ENCODE peak calls at places on chromosomes 13 and 19, in ten cellular contexts. Z, D, L, H, F, N, I, G, W and Y are unnamed samples. For H3K27me3 and H3K36me3, the result is how much of the 10 kb centered on the place peaks cover.

GRCh38 chr13:106499905-106500304 is 35.6 kb downstream of the EFNB2 start:
- DNase-seq in D (no peak), W (no peak), N (peak), G (no peak), H (no peak), F (no peak), L (no peak), Z (no peak), I (no peak), Y (no peak)

GRCh38 chr19:1668339-1669123 is 16.1 kb upstream of the TCF3 start:
- DNase-seq in H (no peak), Z (no peak), D (peak), L (no peak), G (no peak), I (no peak), W (peak), N (no peak), F (no peak), Y (peak)

GRCh38 chr13:66139701-66140100 is 1090.4 kb downstream of the PCDH9 start:
- DNase-seq in I (no peak), L (no peak), H (no peak), F (no peak), G (no peak), D (no peak), N (no peak), Z (no peak), W (no peak), Y (no peak)

GRCh38 chr19:45729774-45730388 is 815 bp downstream of the FBXO46 start:
- DNase-seq in Z (no peak), I (no peak), L (peak), H (no peak), G (no peak), F (no peak), N (no peak), D (peak), W (no peak), Y (peak)

GRCh38 chr19:46198756-46199155 is 30.8 kb upstream of the IGFL1 start:
- DNase-seq in Z (no peak), G (no peak), I (no peak), W (no peak), L (peak), D (no peak), F (no peak), N (peak), H (no peak), Y (no peak)

GRCh38 chr19:46924874-46925547 is 64.2 kb downstream of the ARHGAP35 start:
- DNase-seq in I (no peak), H (no peak), W (no peak), L (peak), D (no peak), Z (no peak), G (peak), N (no peak), F (peak), Y (no peak)

GRCh38 chr13:99464441-99464949 is 36.8 kb upstream of the TM9SF2 start:
- DNase-seq in H (no peak), D (no peak), L (no peak), F (no peak), Z (no peak), N (no peak), W (no peak), I (no peak), G (no peak), Y (peak)

GRCh38 chr13:100646030-100646673 is 28.4 kb downstream of the TMTC4 start:
- DNase-seq in I (no peak), G (no peak), D (peak), Z (no peak), F (no peak), W (peak), H (no peak), N (peak), L (peak), Y (no peak)

GRCh38 chr19:34232566-34233481 is 21.5 kb upstream of the GARRE1 start:
- DNase-seq in W (peak), N (peak), I (peak), L (peak), H (no peak), Z (peak), F (peak), D (no peak), G (no peak), Y (peak)

GRCh38 chr19:48806818-48807589 is 3.8 kb downstream of the BCAT2 start:
- DNase-seq in N (no peak), F (no peak), W (peak), D (peak), I (no peak), H (no peak), L (no peak), Z (peak), G (peak), Y (no peak)

DNA sequence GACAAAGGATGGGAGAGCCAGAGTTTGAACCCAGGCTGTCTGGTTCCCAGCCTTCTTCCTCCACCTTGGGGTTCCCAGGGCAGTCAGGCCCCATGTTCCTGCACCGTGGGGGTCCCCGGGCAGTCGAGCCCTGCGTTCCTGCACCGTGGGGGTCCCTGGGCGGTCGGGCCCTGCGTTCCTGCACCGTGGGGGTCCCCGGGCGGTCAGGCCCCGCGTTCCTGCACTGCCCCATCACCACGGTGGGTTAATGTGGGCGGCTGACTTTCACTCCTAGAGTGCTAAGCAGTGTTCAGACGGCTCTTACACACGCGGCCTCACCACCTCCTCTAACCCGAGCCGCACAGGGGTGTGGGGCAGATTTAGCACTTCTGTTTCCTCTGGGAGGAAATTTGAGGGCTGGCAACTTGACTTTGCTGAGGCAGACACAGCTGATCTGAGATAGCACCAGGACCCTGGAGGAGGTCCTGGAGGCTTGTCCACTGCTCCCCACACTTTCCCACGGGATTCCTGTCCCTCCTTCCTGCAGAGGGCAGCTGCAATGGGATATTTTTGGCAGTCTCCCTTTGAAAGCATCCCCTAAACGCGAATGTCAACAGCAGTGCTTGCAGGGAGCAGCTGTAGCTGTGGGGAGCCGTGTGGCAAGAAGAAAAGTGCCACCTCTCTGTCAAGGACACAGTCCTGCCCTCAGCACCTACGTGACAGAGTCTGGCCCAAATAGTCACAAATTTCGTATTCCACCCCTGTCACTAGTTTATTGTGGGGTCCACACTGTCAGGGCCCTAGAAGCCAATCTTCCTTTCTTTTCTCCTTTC is 239.4 kb downstream of the TEX29 start:
- DNase-seq in Z (no peak), I (no peak), F (no peak), N (no peak), L (no peak), G (no peak), D (no peak), H (no peak), W (no peak), Y (no peak)
- H3K27me3 ChIP-seq in Z (under half), I (under half), F (under half), N (under half), L (under half), G (under half), D (under half), H (under half), W (under half), Y (under half)

DNA sequence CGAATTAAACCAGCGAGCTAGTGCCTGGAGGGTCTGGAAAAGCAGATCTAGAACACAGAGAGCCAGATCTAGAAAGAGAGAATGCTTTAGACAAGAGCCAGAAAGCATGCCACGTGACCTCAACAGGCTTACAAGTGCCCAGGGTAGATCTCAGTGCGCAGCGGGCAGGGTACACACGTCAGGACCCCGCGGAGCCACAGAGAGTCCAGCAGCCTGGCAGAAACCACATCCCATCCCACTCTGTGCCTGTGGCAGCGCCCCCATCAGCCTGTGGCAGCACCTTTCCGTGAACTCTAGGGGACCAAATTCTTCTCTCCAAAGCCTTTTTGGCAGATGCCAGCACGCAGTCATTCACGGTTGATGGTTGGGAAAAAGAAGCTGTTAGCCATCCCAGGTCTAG is 5.9 kb downstream of the ARHGEF1 start:
- DNase-seq in Z (no peak), F (no peak), W (no peak), I (no peak), D (no peak), G (no peak), H (no peak), L (no peak), N (no peak), Y (no peak)
- H3K36me3 ChIP-seq in Z (under half), F (under half), W (under half), I (under half), D (under half), G (under half), H (under half), L (under half), N (under half), Y (under half)

GRCh38 chr19:13120817-13121216 is 2.8 kb downstream of the NACC1 start:
- DNase-seq in L (no peak), G (no peak), N (peak), D (no peak), H (no peak), W (no peak), I (no peak), Z (no peak), F (no peak), Y (peak)
- H3K27me3 ChIP-seq in L (under half), G (under half), N (under half), D (under half), H (under half), W (under half), I (under half), Z (under half), F (under half), Y (under half)

GRCh38 chr13:113971471-113972231 is 2.2 kb downstream of the C13orf46 start:
- DNase-seq in I (no peak), G (no peak), N (no peak), Z (no peak), D (no peak), F (no peak), H (no peak), W (peak), L (no peak), Y (no peak)

GRCh38 chr13:113973218-113974164 is at the start of gene C13orf46:
- DNase-seq in D (no peak), H (no peak), I (no peak), G (no peak), L (no peak), N (no peak), F (no peak), W (peak), Z (no peak), Y (no peak)

GRCh38 chr13:113970810-113971470 is 2.9 kb downstream of the C13orf46 start:
- DNase-seq in I (peak), G (peak), W (no peak), Z (no peak), D (no peak), L (peak), N (peak), F (peak), H (peak), Y (no peak)

GRCh38 chr13:113974304-113975281 is 717 bp upstream of the C13orf46 start:
- DNase-seq in H (no peak), L (no peak), G (no peak), F (no peak), D (no peak), Z (no peak), N (no peak), I (no peak), W (peak), Y (no peak)

GRCh38 chr13:113972451-113973217 is 1.2 kb downstream of the C13orf46 start:
- DNase-seq in L (no peak), N (no peak), W (peak), I (no peak), D (no peak), H (no peak), G (no peak), Z (no peak), F (no peak), Y (no peak)
- H3K36me3 ChIP-seq in L (under half), N (under half), W (under half), I (under half), D (under half), H (under half), G (under half), Z (under half), F (under half), Y (under half)

DNA sequence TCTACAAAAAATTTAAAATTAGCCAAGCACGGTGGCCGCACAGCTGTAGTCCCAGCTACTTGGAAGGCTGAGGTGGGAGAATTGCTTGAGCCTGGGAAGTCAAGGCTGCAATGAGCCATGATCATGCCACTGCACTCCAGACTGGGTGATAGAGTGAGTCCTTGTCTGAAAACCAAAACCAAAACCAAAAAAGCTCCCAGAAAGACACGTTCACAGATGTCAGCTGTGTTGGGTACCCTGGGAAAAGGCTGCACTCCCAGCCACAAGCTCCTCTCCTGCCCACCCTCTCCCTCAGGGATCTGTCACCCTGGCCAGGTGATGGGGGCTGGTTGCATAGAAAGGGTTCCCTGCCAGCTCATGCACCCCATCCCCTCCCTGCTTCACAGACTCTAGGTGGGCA is 53.3 kb downstream of the RNF6 start:
- DNase-seq in G (no peak), H (no peak), D (no peak), L (no peak), Z (no peak), I (no peak), F (no peak), N (no peak), W (no peak), Y (no peak)
- H3K27me3 ChIP-seq in G (under half), H (under half), D (under half), L (under half), Z (under half), I (under half), F (under half), N (under half), W (under half), Y (under half)

GRCh38 chr13:97346561-97347254 is 87.3 kb upstream of the RAP2A start:
- DNase-seq in D (no peak), Z (no peak), L (no peak), I (no peak), F (no peak), N (no peak), G (no peak), H (no peak), W (no peak), Y (no peak)
- H3K36me3 ChIP-seq in D (under half), Z (under half), L (under half), I (under half), F (under half), N (under half), G (under half), H (under half), W (under half), Y (half or more)